ENCODE peak calls at places on chromosome 12, in four cellular contexts. J is lower leg skin, Y is cardiac fibroblast, I is glutamatergic neuron. U is an unnamed sample.

GRCh38 chr12:63805704-63806672 is 26.3 kb downstream of the RXYLT1 start:
- DNase-seq in J (no peak), I (no peak), Y (no peak), U (no peak)

GRCh38 chr12:126430921-126431320 is 1365.7 kb downstream of the AACS start:
- DNase-seq in I (no peak), Y (no peak), J (no peak), U (no peak)

GRCh38 chr12:111437816-111438454 is 32.2 kb downstream of the SH2B3 start:
- DNase-seq in J (peak; percentile 65), Y (peak; percentile 89), I (no peak), U (no peak)

GRCh38 chr12:131041216-131041967 is 87.7 kb downstream of the ADGRD1 start:
- DNase-seq in J (no peak), Y (no peak), I (no peak), U (no peak)

GRCh38 chr12:95473440-95473946 is 459 bp upstream of the METAP2 start:
- DNase-seq in Y (peak; percentile 46), J (peak; percentile 45), I (no peak), U (no peak)

GRCh38 chr12:104622942-104623341 is 166.2 kb downstream of the CHST11 start:
- DNase-seq in J (no peak), Y (no peak), I (no peak), U (no peak)

GRCh38 chr12:63083046-63083445 is 68.0 kb downstream of the AVPR1A start:
- DNase-seq in J (no peak), Y (no peak), I (no peak), U (no peak)

GRCh38 chr12:68789144-68789878 is 18.7 kb upstream of the MDM2 start:
- DNase-seq in J (no peak), Y (no peak), I (no peak), U (no peak)

GRCh38 chr12:71641390-71641789 is 22.3 kb downstream of the ZFC3H1 start:
- DNase-seq in J (no peak), I (no peak), Y (no peak), U (no peak)

GRCh38 chr12:11949738-11950403 is 120.9 kb upstream of the BCL2L14 start:
- DNase-seq in J (no peak), Y (no peak), I (no peak), U (no peak)

GRCh38 chr12:88594780-88595179 is 14.5 kb upstream of the KITLG start:
- DNase-seq in Y (no peak), I (no peak), J (no peak), U (no peak)

GRCh38 chr12:21429994-21430393 is 7.5 kb upstream of the PYROXD1 start:
- DNase-seq in I (no peak), J (no peak), Y (no peak), U (no peak)

GRCh38 chr12:54159140-54159539 is 29.6 kb downstream of the SMUG1 start:
- DNase-seq in I (peak; percentile 74), J (no peak), Y (no peak), U (peak; percentile 27)

GRCh38 chr12:31874961-31875608 is 84.1 kb upstream of the RESF1 start:
- DNase-seq in I (no peak), J (peak; percentile 41), Y (peak; percentile 89), U (no peak)

GRCh38 chr12:3337944-3338343 is 153.1 kb upstream of the PRMT8 start:
- DNase-seq in Y (no peak), I (no peak), J (no peak), U (no peak)

GRCh38 chr12:105744659-105745058 is 394.1 kb downstream of the NUAK1 start:
- DNase-seq in Y (no peak), I (no peak), J (no peak), U (no peak)

GRCh38 chr12:124451016-124451415 is 116.4 kb downstream of the NCOR2 start:
- DNase-seq in Y (no peak), I (no peak), J (no peak), U (no peak)

GRCh38 chr12:12819752-12820311 is 6.7 kb downstream of the DDX47 start:
- DNase-seq in I (no peak), J (no peak), Y (peak; percentile 86), U (no peak)

GRCh38 chr12:110109037-110109836 is 14.9 kb upstream of the IFT81 start:
- DNase-seq in Y (peak; percentile 98), J (peak; percentile 91), I (no peak), U (no peak)

GRCh38 chr12:63862187-63863107 is 17.9 kb downstream of the SRGAP1 start:
- DNase-seq in Y (peak; percentile 26), J (no peak), I (no peak), U (no peak)

GRCh38 chr12:3249081-3249800 is 172.1 kb downstream of the TSPAN9 start:
- DNase-seq in J (no peak), Y (no peak), I (no peak), U (no peak)

GRCh38 chr12:3536096-3536875 is 45.3 kb downstream of the PRMT8 start:
- DNase-seq in I (no peak), J (no peak), Y (no peak), U (no peak)

GRCh38 chr12:47021298-47021697 is 58.1 kb upstream of the PCED1B start:
- DNase-seq in Y (peak; percentile 87), J (no peak), I (no peak), U (peak; percentile 25)

GRCh38 chr12:2035421-2036080 is 17.2 kb upstream of the CACNA1C start:
- DNase-seq in Y (no peak), I (no peak), J (no peak), U (no peak)

GRCh38 chr12:70635713-70636112 is 1.5 kb downstream of the PTPRB start:
- DNase-seq in J (no peak), Y (no peak), I (no peak), U (no peak)

GRCh38 chr12:79327465-79327864 is 363.3 kb downstream of the PAWR start:
- DNase-seq in Y (no peak), I (no peak), J (no peak), U (no peak)

GRCh38 chr12:111776836-111777344 is 10.2 kb downstream of the ALDH2 start:
- DNase-seq in Y (no peak), I (no peak), J (no peak), U (no peak)

GRCh38 chr12:64273527-64274403 is 51.7 kb upstream of the KICS2 start:
- DNase-seq in Y (peak; percentile 5), I (peak; percentile 34), J (no peak), U (peak; percentile 5)

GRCh38 chr12:1373887-1374286 is 220.5 kb downstream of the FBXL14 start:
- DNase-seq in Y (peak; percentile 70), J (no peak), I (no peak), U (no peak)

GRCh38 chr12:127282786-127283565 is 984.0 kb upstream of the TMEM132C start:
- DNase-seq in I (no peak), J (no peak), Y (no peak), U (no peak)

GRCh38 chr12:104671407-104672095 is 214.8 kb downstream of the CHST11 start:
- DNase-seq in Y (peak; percentile 93), J (peak; percentile 88), I (no peak), U (no peak)

GRCh38 chr12:11228268-11228879 is 41.1 kb downstream of the PRB3 start:
- DNase-seq in Y (peak; percentile 17), J (no peak), I (peak; percentile 66), U (peak; percentile 53)

GRCh38 chr12:44847888-44848770 is 28.0 kb downstream of the NELL2 start:
- DNase-seq in I (no peak), Y (no peak), J (no peak), U (no peak)

GRCh38 chr12:124664395-124665111 is 97.1 kb upstream of the NCOR2 start:
- DNase-seq in J (no peak), Y (no peak), I (no peak), U (no peak)

GRCh38 chr12:130353081-130353480 is 15.4 kb downstream of the PIWIL1 start:
- DNase-seq in I (no peak), Y (no peak), J (no peak), U (no peak)

GRCh38 chr12:15322164-15323054 is at the start of gene PTPRO:
- DNase-seq in Y (no peak), I (peak; percentile 77), J (no peak), U (peak; percentile 39)

GRCh38 chr12:123365141-123365917 is 682 bp upstream of the SBNO1 start:
- DNase-seq in Y (peak; percentile 99), J (peak; percentile 98), I (peak; percentile 97), U (peak; percentile 94)

GRCh38 chr12:72271741-72272661 is at the start of gene TRHDE:
- DNase-seq in Y (peak; percentile 29), I (peak; percentile 64), J (peak; percentile 14), U (peak; percentile 36)

GRCh38 chr12:132508248-132508740 is 18.3 kb downstream of the FBRSL1 start:
- DNase-seq in J (no peak), Y (no peak), I (no peak), U (no peak)

GRCh38 chr12:132506328-132506727 is 16.4 kb downstream of the FBRSL1 start:
- DNase-seq in I (no peak), J (no peak), Y (no peak), U (no peak)

GRCh38 chr12:132508860-132509732 is 19.1 kb downstream of the FBRSL1 start:
- DNase-seq in I (no peak), Y (no peak), J (no peak), U (no peak)

GRCh38 chr12:132506730-132507538 is 17.0 kb downstream of the FBRSL1 start:
- DNase-seq in J (peak; percentile 75), I (peak; percentile 76), Y (peak; percentile 89), U (peak; percentile 52)

DNA sequence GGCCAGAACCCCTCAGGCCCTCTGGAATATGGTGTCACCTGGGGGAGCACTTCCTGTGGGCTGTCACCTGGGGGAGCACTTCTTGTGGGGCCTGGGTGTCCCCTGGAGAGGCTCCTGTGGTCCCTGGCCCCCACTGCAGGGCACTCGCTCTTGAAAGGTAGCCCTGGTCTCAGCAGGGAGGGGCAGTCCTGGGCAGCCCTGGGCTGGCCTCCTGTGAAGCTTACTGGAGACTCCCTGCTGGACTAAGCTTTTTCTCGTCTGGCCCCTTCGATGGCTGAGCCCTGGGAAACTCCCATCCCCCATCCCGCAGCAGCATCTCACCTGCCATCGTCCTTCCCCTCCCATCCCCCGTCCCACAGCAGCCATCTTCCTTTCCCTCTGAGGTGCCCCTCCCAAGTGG is 17.7 kb downstream of the FBRSL1 start:
- DNase-seq in I (no peak), Y (no peak), J (no peak), U (no peak)
- TF ChIP-seq CTCF in I (no peak), Y (no peak), J (no peak), U (no peak)

GRCh38 chr12:49264873-49265792 is at the start of gene TUBA1C:
- DNase-seq in Y (peak; percentile 96), J (peak; percentile 91), I (peak; percentile 80), U (peak; percentile 79)
- TF ChIP-seq CTCF in Y (peak; percentile 4), J (no peak), I (no peak), U (no peak)

GRCh38 chr12:115437061-115437567 is 753.1 kb upstream of the TBX3 start:
- DNase-seq in I (no peak), J (no peak), Y (peak; percentile 15), U (no peak)
- TF ChIP-seq CTCF in I (no peak), J (no peak), Y (no peak), U (no peak)

GRCh38 chr12:18818584-18818983 is 80.7 kb downstream of the CAPZA3 start:
- DNase-seq in J (no peak), Y (no peak), I (no peak), U (no peak)
- TF ChIP-seq CTCF in J (no peak), Y (no peak), I (no peak), U (no peak)

GRCh38 chr12:121295123-121295745 is 1.3 kb downstream of the CAMKK2 start:
- DNase-seq in Y (no peak), I (no peak), J (no peak), U (peak; percentile 5)

GRCh38 chr12:121294151-121294889 is 2.2 kb downstream of the CAMKK2 start:
- DNase-seq in I (no peak), Y (no peak), J (no peak), U (no peak)

GRCh38 chr12:121299662-121300061 is 3.2 kb upstream of the CAMKK2 start:
- DNase-seq in I (no peak), J (no peak), Y (no peak), U (no peak)

GRCh38 chr12:121295746-121296617 is 527 bp downstream of the CAMKK2 start:
- DNase-seq in J (no peak), I (peak; percentile 46), Y (peak; percentile 11), U (peak; percentile 16)

GRCh38 chr12:121296618-121297476 is at the start of gene CAMKK2:
- DNase-seq in Y (peak; percentile 82), I (peak; percentile 86), J (peak; percentile 68), U (peak; percentile 76)
- TF ChIP-seq CTCF in Y (no peak), I (no peak), J (no peak), U (no peak)

U was measured in neural crest cell.